ENCODE peak calls at places on chromosomes 1 and 21, in six cellular contexts. Y is endothelial cell, R is nephron progenitor cell, Z is choroid plexus epithelial cell, F is fibroblast of lung, O is upper lobe of right lung. S is an unnamed sample.

GRCh38 chr1:218711021-218711420 is 365.9 kb downstream of the TGFB2 start:
- DNase-seq in Y (no peak), R (no peak), Z (peak), F (peak), O (no peak), S (no peak)

GRCh38 chr1:228897901-228898300 is 162.6 kb downstream of the RHOU start:
- DNase-seq in Y (no peak), R (no peak), Z (no peak), F (no peak), O (no peak), S (no peak)

GRCh38 chr1:44029260-44029910 is 1.9 kb downstream of the SLC6A9 start:
- DNase-seq in Y (no peak), R (no peak), Z (no peak), F (no peak), O (no peak), S (no peak)

GRCh38 chr1:214558002-214558770 is 6.8 kb upstream of the PTPN14 start:
- DNase-seq in Y (no peak), R (peak), Z (peak), F (peak), O (no peak), S (no peak)

GRCh38 chr21:15421947-15422346 is 307.8 kb upstream of the USP25 start:
- DNase-seq in Y (no peak), R (no peak), Z (no peak), F (no peak), O (no peak), S (no peak)

GRCh38 chr1:14897997-14898645 is 255.4 kb upstream of the TMEM51 start:
- DNase-seq in Y (no peak), R (no peak), Z (peak), F (no peak), O (no peak), S (no peak)

GRCh38 chr1:55632906-55633305 is 417.7 kb upstream of the USP24 start:
- DNase-seq in Y (no peak), R (peak), Z (peak), F (peak), O (no peak), S (no peak)

GRCh38 chr1:35452086-35452485 is 105.1 kb downstream of the KIAA0319L start:
- DNase-seq in Y (no peak), R (no peak), Z (peak), F (peak), O (no peak), S (no peak)

GRCh38 chr1:71424536-71424935 is 343.7 kb upstream of the ZRANB2 start:
- DNase-seq in Y (no peak), R (no peak), Z (no peak), F (no peak), O (no peak), S (no peak)

GRCh38 chr1:54241430-54241829 is 41.5 kb downstream of the MRPL37 start:
- DNase-seq in Y (no peak), R (no peak), Z (no peak), F (no peak), O (no peak), S (no peak)

GRCh38 chr1:24970399-24970753 is 40.3 kb upstream of the RUNX3 start:
- DNase-seq in Y (no peak), R (peak), Z (peak), F (peak), O (no peak), S (peak)

GRCh38 chr1:170967042-170967910 is 31.9 kb downstream of the MROH9 start:
- DNase-seq in Y (no peak), R (peak), Z (peak), F (peak), O (no peak), S (no peak)
- TF ChIP-seq CTCF in Y (peak), R (peak), Z (peak), F (peak), O (peak), S (no peak)

GRCh38 chr1:67308136-67308535 is 463 bp downstream of the IL12RB2 start:
- DNase-seq in Y (no peak), R (no peak), Z (no peak), F (no peak), O (no peak), S (no peak)

GRCh38 chr1:67306547-67306946 is 1.1 kb upstream of the IL12RB2 start:
- DNase-seq in Y (no peak), R (no peak), Z (no peak), F (no peak), O (no peak), S (no peak)

GRCh38 chr1:67304023-67304422 is 3.6 kb upstream of the IL12RB2 start:
- DNase-seq in Y (no peak), R (no peak), Z (no peak), F (no peak), O (no peak), S (no peak)

GRCh38 chr1:67312630-67313029 is 5.0 kb downstream of the IL12RB2 start:
- DNase-seq in Y (no peak), R (no peak), Z (no peak), F (no peak), O (no peak), S (no peak)

DNA sequence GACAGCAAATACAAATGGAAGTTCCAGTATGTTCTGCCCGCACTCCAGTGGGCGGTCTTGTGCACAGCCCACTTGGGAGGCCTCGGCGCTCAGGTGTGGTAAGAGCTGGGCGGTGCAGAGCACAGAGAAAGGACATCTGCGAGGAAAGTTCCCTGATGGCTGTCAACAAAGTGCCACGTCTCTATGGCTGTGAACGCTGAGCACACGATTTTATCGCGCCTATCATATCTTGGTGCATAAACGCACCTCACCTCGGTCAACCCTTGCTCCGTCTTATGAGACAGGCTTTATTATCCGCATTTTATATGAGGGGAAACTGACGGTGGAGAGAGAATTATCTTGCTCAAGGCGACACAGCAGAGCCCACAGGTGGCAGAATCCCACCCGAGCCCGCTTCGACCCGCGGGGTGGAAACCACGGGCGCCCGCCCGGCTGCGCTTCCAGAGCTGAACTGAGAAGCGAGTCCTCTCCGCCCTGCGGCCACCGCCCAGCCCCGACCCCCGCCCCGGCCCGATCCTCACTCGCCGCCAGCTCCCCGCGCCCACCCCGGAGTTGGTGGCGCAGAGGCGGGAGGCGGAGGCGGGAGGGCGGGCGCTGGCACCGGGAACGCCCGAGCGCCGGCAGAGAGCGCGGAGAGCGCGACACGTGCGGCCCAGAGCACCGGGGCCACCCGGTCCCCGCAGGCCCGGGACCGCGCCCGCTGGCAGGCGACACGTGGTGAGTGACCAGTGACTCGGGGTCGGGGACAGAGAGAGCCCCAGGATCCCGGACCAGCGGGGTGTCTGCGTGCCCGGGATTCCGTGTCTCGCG is at the start of gene IL12RB2:
- DNase-seq in Y (peak), R (peak), Z (no peak), F (no peak), O (peak), S (peak)
- TF ChIP-seq CTCF in Y (no peak), R (no peak), Z (no peak), F (no peak), O (no peak), S (no peak)

DNA sequence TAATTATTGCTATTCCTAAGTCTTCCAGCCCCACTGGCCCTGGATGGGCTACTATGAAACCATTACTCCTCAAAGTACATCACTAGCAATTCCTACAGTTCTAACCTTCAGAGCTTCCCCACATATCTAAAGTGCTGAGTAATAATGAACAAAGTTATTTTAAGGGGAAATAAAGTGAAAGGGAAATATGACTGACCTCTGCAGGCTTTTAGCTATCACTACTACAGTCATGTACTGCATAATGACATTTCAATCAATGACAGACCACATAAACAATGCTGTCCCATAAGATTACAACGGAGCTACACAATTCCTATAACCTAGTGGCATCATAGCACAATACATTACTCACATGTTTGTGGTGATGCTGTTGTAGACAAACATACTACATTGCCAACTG is 32.5 kb upstream of the ASPM start:
- DNase-seq in Y (no peak), R (no peak), Z (peak), F (peak), O (no peak), S (no peak)
- TF ChIP-seq CTCF in Y (no peak), R (no peak), Z (peak), F (peak), O (no peak), S (no peak)

GRCh38 chr1:85494074-85494956 is 29.4 kb upstream of the DDAH1 start:
- DNase-seq in Y (no peak), R (peak), Z (no peak), F (no peak), O (no peak), S (peak)

GRCh38 chr1:85490270-85490669 is 25.3 kb upstream of the DDAH1 start:
- DNase-seq in Y (no peak), R (no peak), Z (no peak), F (no peak), O (no peak), S (no peak)

GRCh38 chr1:85495556-85495955 is 30.6 kb upstream of the DDAH1 start:
- DNase-seq in Y (no peak), R (no peak), Z (peak), F (no peak), O (peak), S (peak)

GRCh38 chr1:85496881-85497582 is 32.1 kb upstream of the DDAH1 start:
- DNase-seq in Y (no peak), R (no peak), Z (peak), F (no peak), O (no peak), S (no peak)

GRCh38 chr1:85494957-85495266 is 30.0 kb upstream of the DDAH1 start:
- DNase-seq in Y (peak), R (no peak), Z (peak), F (peak), O (no peak), S (peak)
- TF ChIP-seq CTCF in Y (no peak), R (no peak), Z (peak), F (peak), O (peak), S (no peak)

GRCh38 chr1:154935749-154936415 is 637 bp downstream of the PMVK start:
- DNase-seq in Y (no peak), R (no peak), Z (no peak), F (no peak), O (no peak), S (no peak)

GRCh38 chr1:154934358-154934948 is 2.1 kb downstream of the PMVK start:
- DNase-seq in Y (no peak), R (no peak), Z (no peak), F (no peak), O (no peak), S (no peak)

GRCh38 chr1:154937988-154938386 is 1.5 kb upstream of the PMVK start:
- DNase-seq in Y (no peak), R (no peak), Z (no peak), F (no peak), O (no peak), S (no peak)

GRCh38 chr1:154937051-154937987 is 800 bp upstream of the PMVK start:
- DNase-seq in Y (peak), R (peak), Z (peak), F (peak), O (peak), S (peak)

GRCh38 chr1:154936416-154937050 is at the start of gene PMVK:
- DNase-seq in Y (peak), R (peak), Z (peak), F (peak), O (peak), S (peak)
- TF ChIP-seq CTCF in Y (no peak), R (peak), Z (peak), F (peak), O (peak), S (peak)

GRCh38 chr1:198155253-198155652 is 1.5 kb upstream of the NEK7 start:
- DNase-seq in Y (no peak), R (no peak), Z (peak), F (peak), O (no peak), S (no peak)

GRCh38 chr1:198157241-198157846 is 546 bp downstream of the NEK7 start:
- DNase-seq in Y (peak), R (peak), Z (peak), F (peak), O (peak), S (peak)

GRCh38 chr1:198157847-198158765 is 1.3 kb downstream of the NEK7 start:
- DNase-seq in Y (no peak), R (peak), Z (peak), F (peak), O (no peak), S (peak)

GRCh38 chr1:198156111-198156744 is 570 bp upstream of the NEK7 start:
- DNase-seq in Y (peak), R (peak), Z (peak), F (peak), O (peak), S (peak)

GRCh38 chr1:198156745-198157240 is at the start of gene NEK7:
- DNase-seq in Y (peak), R (peak), Z (peak), F (peak), O (peak), S (peak)
- TF ChIP-seq CTCF in Y (no peak), R (no peak), Z (no peak), F (no peak), O (no peak), S (peak)